ENCODE peak calls at places on chromosome 13, in five cellular contexts. U is PC-9, T is HCT116, P is PC-3, Z is K562. W is an unnamed sample.
A peak's percentile ranks its signal among the peaks of the same experiment; 100 is the strongest.

GRCh38 chr13:102907886-102908515 is 62.2 kb downstream of the ERCC5 start:
- DNase-seq in U (no peak), Z (no peak), T (no peak), P (peak; percentile 14), W (no peak)

GRCh38 chr13:37175996-37176395 is 70.5 kb upstream of the CSNK1A1L start:
- DNase-seq in T (no peak), Z (no peak), U (no peak), P (no peak), W (peak; percentile 89)

GRCh38 chr13:32902898-32903297 is 113.3 kb upstream of the KL start:
- DNase-seq in Z (peak; percentile 1), U (no peak), P (no peak), T (no peak), W (no peak)

GRCh38 chr13:41614671-41615519 is 157.5 kb downstream of the RGCC start:
- DNase-seq in T (no peak), Z (no peak), U (no peak), P (peak; percentile 12), W (peak; percentile 40)

GRCh38 chr13:106233336-106233735 is 302.1 kb downstream of the EFNB2 start:
- DNase-seq in U (no peak), T (no peak), Z (no peak), P (no peak), W (no peak)

GRCh38 chr13:40336228-40337221 is 329.9 kb downstream of the FOXO1 start:
- DNase-seq in Z (no peak), T (no peak), P (no peak), U (no peak), W (no peak)

GRCh38 chr13:35160921-35161320 is 218.9 kb downstream of the NBEA start:
- DNase-seq in P (no peak), U (no peak), T (no peak), Z (no peak), W (no peak)

GRCh38 chr13:98997738-98998641 is 20.1 kb upstream of the DOCK9 start:
- DNase-seq in U (peak; percentile 63), T (no peak), P (peak; percentile 66), Z (no peak), W (no peak)

GRCh38 chr13:76719955-76720354 is 166.2 kb downstream of the KCTD12 start:
- DNase-seq in U (no peak), T (no peak), Z (no peak), P (no peak), W (no peak)

GRCh38 chr13:48542581-48543341 is 9.9 kb upstream of the RCBTB2 start:
- DNase-seq in U (no peak), P (no peak), Z (no peak), T (no peak), W (peak; percentile 86)

GRCh38 chr13:109275848-109276247 is 510.5 kb downstream of the IRS2 start:
- DNase-seq in T (no peak), P (no peak), U (no peak), Z (peak; percentile 2), W (no peak)

GRCh38 chr13:93226623-93227279 is at the start of gene GPC6:
- DNase-seq in Z (peak; percentile 66), P (peak; percentile 75), U (no peak), T (no peak), W (no peak)

GRCh38 chr13:48437381-48437780 is 24.5 kb upstream of the LPAR6 start:
- DNase-seq in T (no peak), U (no peak), P (no peak), Z (no peak), W (peak; percentile 82)

GRCh38 chr13:101514695-101515275 is 62.3 kb downstream of the ITGBL1 start:
- DNase-seq in U (peak; percentile 29), T (peak; percentile 8), P (peak; percentile 75), Z (peak; percentile 8), W (peak; percentile 80)

GRCh38 chr13:24097064-24097463 is 63.5 kb upstream of the SPATA13 start:
- DNase-seq in P (peak; percentile 19), U (no peak), Z (no peak), T (no peak), W (no peak)

GRCh38 chr13:21420706-21421105 is 38.4 kb downstream of the ZDHHC20 start:
- DNase-seq in P (peak; percentile 8), T (no peak), U (no peak), Z (no peak), W (peak; percentile 19)

GRCh38 chr13:28751210-28751935 is 32.6 kb upstream of the SLC46A3 start:
- DNase-seq in U (no peak), T (no peak), P (no peak), Z (no peak), W (no peak)

GRCh38 chr13:28753208-28753892 is 34.6 kb upstream of the SLC46A3 start:
- DNase-seq in Z (no peak), P (peak; percentile 92), T (peak; percentile 76), U (peak; percentile 20), W (peak; percentile 81)

GRCh38 chr13:28755546-28755870 is 36.7 kb upstream of the SLC46A3 start:
- DNase-seq in Z (no peak), P (no peak), T (no peak), U (no peak), W (no peak)

GRCh38 chr13:28753946-28754345 is 35.2 kb upstream of the SLC46A3 start:
- DNase-seq in T (no peak), P (no peak), U (no peak), Z (no peak), W (no peak)

GRCh38 chr13:28754698-28755545 is 36.2 kb upstream of the SLC46A3 start:
- DNase-seq in T (peak; percentile 19), P (peak; percentile 44), Z (peak; percentile 41), U (no peak), W (peak; percentile 59)
- TF ChIP-seq CTCF in T (peak; percentile 33), P (no peak), Z (peak; percentile 12), U (no peak), W (peak; percentile 13)

GRCh38 chr13:112892759-112893569 is 76.0 kb upstream of the MCF2L start:
- DNase-seq in Z (no peak), T (no peak), U (no peak), P (no peak), W (peak; percentile 34)

GRCh38 chr13:112895521-112896465 is 73.2 kb upstream of the MCF2L start:
- DNase-seq in T (no peak), P (no peak), U (no peak), Z (no peak), W (no peak)

GRCh38 chr13:112893570-112894422 is 75.2 kb upstream of the MCF2L start:
- DNase-seq in Z (peak; percentile 52), P (peak; percentile 19), T (no peak), U (peak; percentile 44), W (peak; percentile 12)

GRCh38 chr13:112894423-112894672 is 74.7 kb upstream of the MCF2L start:
- DNase-seq in Z (no peak), T (no peak), U (no peak), P (no peak), W (no peak)

DNA sequence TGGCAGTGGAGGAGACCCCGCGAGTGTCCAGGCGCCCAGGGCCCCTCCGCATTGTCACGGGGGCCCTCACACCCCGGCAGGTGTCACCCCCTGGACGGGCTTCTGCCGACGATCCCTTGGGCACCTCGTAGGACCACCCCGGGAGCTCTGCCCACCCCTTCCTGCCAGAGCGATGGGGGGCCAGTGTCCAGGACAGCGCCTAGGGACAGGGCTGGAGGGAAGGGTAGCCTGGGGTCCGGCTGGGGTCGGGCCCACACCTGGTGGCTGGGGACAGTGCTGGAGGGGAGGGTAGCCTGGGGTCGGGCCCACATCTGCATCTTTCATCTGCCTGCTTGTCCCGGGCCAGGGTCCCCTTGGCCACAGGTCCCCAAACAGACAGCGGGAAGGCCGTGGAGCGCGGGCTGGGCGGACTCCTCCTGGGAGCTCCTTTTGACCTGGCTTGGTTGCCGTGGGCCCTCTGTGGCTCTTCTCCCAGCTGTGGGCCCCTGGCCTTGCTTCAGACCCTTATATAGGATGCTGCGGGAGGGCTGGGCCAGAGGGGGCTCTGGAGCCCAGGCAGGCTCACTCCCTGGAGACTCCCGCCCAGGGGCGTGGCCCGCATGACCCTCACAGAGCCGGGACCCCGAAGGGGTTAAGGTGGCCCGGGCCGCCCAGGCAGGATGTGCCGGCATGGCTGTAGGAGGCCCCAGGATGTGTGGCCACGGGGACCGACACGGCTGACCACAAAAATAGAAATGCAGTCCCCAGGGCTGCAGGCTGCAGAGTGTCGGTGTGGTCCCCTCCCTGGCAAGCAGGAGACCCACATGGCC is 74.1 kb upstream of the MCF2L start:
- DNase-seq in Z (no peak), P (no peak), U (no peak), T (no peak), W (no peak)
- TF ChIP-seq EZH2 in Z (no peak), P (no peak), U (no peak), T (no peak), W (peak; percentile 83)

GRCh38 chr13:87677043-87677333 is 5.8 kb downstream of the SLITRK5 start:
- DNase-seq in Z (no peak), P (no peak), U (no peak), T (no peak), W (no peak)

GRCh38 chr13:87675851-87676250 is 4.7 kb downstream of the SLITRK5 start:
- DNase-seq in T (no peak), P (no peak), Z (no peak), U (no peak), W (no peak)

GRCh38 chr13:87677334-87678234 is 6.4 kb downstream of the SLITRK5 start:
- DNase-seq in T (no peak), U (peak; percentile 22), P (peak; percentile 14), Z (no peak), W (no peak)

GRCh38 chr13:87678353-87678752 is 7.2 kb downstream of the SLITRK5 start:
- DNase-seq in P (no peak), U (no peak), Z (no peak), T (no peak), W (no peak)

DNA sequence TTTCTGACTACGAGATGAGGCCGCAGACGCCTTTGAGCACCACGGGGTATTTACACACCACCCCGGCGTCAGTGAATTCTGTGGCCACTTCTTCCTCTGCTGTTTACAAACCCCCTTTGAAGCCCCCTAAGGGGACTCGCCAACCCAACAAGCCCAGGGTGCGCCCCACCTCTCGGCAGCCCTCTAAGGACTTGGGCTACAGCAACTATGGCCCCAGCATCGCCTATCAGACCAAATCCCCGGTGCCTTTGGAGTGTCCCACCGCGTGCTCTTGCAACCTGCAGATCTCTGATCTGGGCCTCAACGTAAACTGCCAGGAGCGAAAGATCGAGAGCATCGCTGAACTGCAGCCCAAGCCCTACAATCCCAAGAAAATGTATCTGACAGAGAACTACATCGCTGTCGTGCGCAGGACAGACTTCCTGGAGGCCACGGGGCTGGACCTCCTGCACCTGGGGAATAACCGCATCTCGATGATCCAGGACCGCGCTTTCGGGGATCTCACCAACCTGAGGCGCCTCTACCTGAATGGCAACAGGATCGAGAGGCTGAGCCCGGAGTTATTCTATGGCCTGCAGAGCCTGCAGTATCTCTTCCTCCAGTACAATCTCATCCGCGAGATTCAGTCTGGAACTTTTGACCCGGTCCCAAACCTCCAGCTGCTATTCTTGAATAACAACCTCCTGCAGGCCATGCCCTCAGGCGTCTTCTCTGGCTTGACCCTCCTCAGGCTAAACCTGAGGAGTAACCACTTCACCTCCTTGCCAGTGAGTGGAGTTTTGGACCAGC is 5.3 kb downstream of the SLITRK5 start:
- DNase-seq in T (no peak), U (no peak), Z (no peak), P (no peak), W (no peak)
- H3K79me2 ChIP-seq in T (no peaks in the 10 kb centered on the region), U (no peaks in the 10 kb centered on the region), Z (no peaks in the 10 kb centered on the region), P (no peaks in the 10 kb centered on the region), W (no peaks in the 10 kb centered on the region)

GRCh38 chr13:112170823-112171569 is 104.0 kb downstream of the SOX1 start:
- DNase-seq in Z (no peak), T (no peak), U (no peak), P (no peak), W (no peak)

GRCh38 chr13:112172641-112173171 is 105.8 kb downstream of the SOX1 start:
- DNase-seq in T (no peak), U (no peak), Z (no peak), P (no peak), W (no peak)

GRCh38 chr13:112171570-112171965 is 104.6 kb downstream of the SOX1 start:
- DNase-seq in Z (no peak), P (no peak), T (no peak), U (no peak), W (no peak)

GRCh38 chr13:112169941-112170822 is 103.2 kb downstream of the SOX1 start:
- DNase-seq in Z (no peak), U (no peak), P (no peak), T (no peak), W (no peak)

GRCh38 chr13:112172017-112172416 is 105.1 kb downstream of the SOX1 start:
- DNase-seq in Z (no peak), P (no peak), U (no peak), T (no peak), W (no peak)
- TF ChIP-seq CTCF in Z (no peak), P (no peak), U (no peak), T (no peak), W (no peak)